ENCODE peak calls at places on chromosomes 5 and 9, in six cellular contexts. O is cardiac fibroblast, T is neuronal stem cell, Z is GM12865, R is cardiac muscle cell, S is BJ. H is an unnamed sample.
A peak's percentile ranks its signal among the peaks of the same experiment; 100 is the strongest.

GRCh38 chr5:136040746-136041415 is 12.1 kb downstream of the TGFBI start:
- DNase-seq in R (no peak), S (no peak), O (no peak), T (no peak), Z (no peak), H (no peak)

GRCh38 chr9:70260007-70260443 is 1.2 kb downstream of the SMC5 start:
- DNase-seq in R (no peak), Z (no peak), S (no peak), O (no peak), T (no peak), H (no peak)

GRCh38 chr9:7266911-7267555 is 509.3 kb downstream of the KDM4C start:
- DNase-seq in T (peak; percentile 32), O (no peak), Z (no peak), S (no peak), R (no peak), H (no peak)

GRCh38 chr9:137165250-137165836 is 4.5 kb downstream of the LRRC26 start:
- DNase-seq in S (no peak), R (no peak), T (no peak), Z (no peak), O (no peak), H (no peak)

GRCh38 chr9:80020056-80020455 is 448.3 kb downstream of the TLE4 start:
- DNase-seq in Z (peak; percentile 5), T (no peak), O (no peak), S (no peak), R (no peak), H (no peak)

GRCh38 chr5:139178582-139178917 is 19.6 kb downstream of the SIL1 start:
- DNase-seq in T (no peak), R (no peak), O (no peak), Z (no peak), S (no peak), H (no peak)

GRCh38 chr5:175378444-175379028 is 65.4 kb downstream of the DRD1 start:
- DNase-seq in T (no peak), R (no peak), S (no peak), O (no peak), Z (no peak), H (peak; percentile 97)

GRCh38 chr5:156479864-156480263 is 152.9 kb downstream of the SGCD start:
- DNase-seq in T (no peak), Z (no peak), O (peak; percentile 37), S (peak; percentile 71), R (no peak), H (peak; percentile 83)

GRCh38 chr5:135547590-135548254 is 12.0 kb upstream of the NEUROG1 start:
- DNase-seq in S (no peak), Z (no peak), R (no peak), O (no peak), T (no peak), H (no peak)

GRCh38 chr9:78294290-78295176 is 2.4 kb upstream of the PSAT1 start:
- DNase-seq in T (no peak), R (no peak), Z (no peak), S (no peak), O (no peak), H (no peak)

GRCh38 chr5:148386041-148386440 is 2.3 kb downstream of the FBXO38 start:
- DNase-seq in S (no peak), Z (no peak), R (no peak), T (no peak), O (no peak), H (no peak)
- H3K4me3 ChIP-seq in S (no peak overlapping the region), Z (no peak overlapping the region), R (no peak overlapping the region), T (no peak overlapping the region), O (no peak overlapping the region), H (no peak overlapping the region)

GRCh38 chr5:124706041-124706440 is 40.4 kb downstream of the ZNF608 start:
- DNase-seq in R (no peak), O (no peak), T (no peak), S (no peak), Z (peak; percentile 66), H (no peak)

GRCh38 chr5:124707516-124707915 is 38.9 kb downstream of the ZNF608 start:
- DNase-seq in O (no peak), T (no peak), R (no peak), Z (peak; percentile 69), S (no peak), H (no peak)

GRCh38 chr5:124704594-124705284 is 41.7 kb downstream of the ZNF608 start:
- DNase-seq in R (no peak), O (no peak), S (no peak), T (no peak), Z (peak; percentile 83), H (no peak)

GRCh38 chr5:124705577-124705976 is 40.9 kb downstream of the ZNF608 start:
- DNase-seq in R (no peak), T (no peak), Z (peak; percentile 39), S (no peak), O (no peak), H (no peak)

GRCh38 chr5:124706729-124707361 is 39.6 kb downstream of the ZNF608 start:
- DNase-seq in Z (peak; percentile 53), O (peak; percentile 5), R (peak; percentile 89), S (no peak), T (no peak), H (peak; percentile 7)
- H3K4me3 ChIP-seq in Z (peak overlapping the region; percentile 37), O (no peak overlapping the region), R (peak overlapping the region; percentile 9), S (no peak overlapping the region), T (no peak overlapping the region), H (no peak overlapping the region)

GRCh38 chr5:75469017-75469416 is 42.4 kb downstream of the CERT1 start:
- DNase-seq in R (no peak), T (no peak), S (no peak), Z (no peak), O (no peak), H (no peak)

GRCh38 chr5:75471193-75471592 is 40.2 kb downstream of the CERT1 start:
- DNase-seq in T (no peak), O (no peak), S (no peak), Z (no peak), R (no peak), H (no peak)

GRCh38 chr5:75465480-75465879 is 45.9 kb downstream of the CERT1 start:
- DNase-seq in S (no peak), T (no peak), O (peak; percentile 59), Z (no peak), R (peak; percentile 9), H (peak; percentile 1)

GRCh38 chr5:75466317-75466716 is 45.1 kb downstream of the CERT1 start:
- DNase-seq in S (no peak), Z (no peak), R (no peak), T (no peak), O (no peak), H (no peak)

GRCh38 chr5:75468593-75468992 is 42.8 kb downstream of the CERT1 start:
- DNase-seq in T (no peak), S (no peak), O (no peak), R (no peak), Z (no peak), H (no peak)
- H3K4me3 ChIP-seq in T (no peak overlapping the region), S (no peak overlapping the region), O (no peak overlapping the region), R (no peak overlapping the region), Z (no peak overlapping the region), H (no peak overlapping the region)

GRCh38 chr9:109779711-109780452 is at the start of gene PALM2AKAP2:
- DNase-seq in S (no peak), T (peak; percentile 74), R (peak; percentile 91), O (peak; percentile 57), Z (peak; percentile 6), H (no peak)
- H3K4me3 ChIP-seq in S (peak within 1 kb of the TSS; percentile 68), T (peak within 1 kb of the TSS; percentile 53), R (peak within 1 kb of the TSS; percentile 61), O (peak within 1 kb of the TSS; percentile 74), Z (no peak within 1 kb of the TSS), H (peak within 1 kb of the TSS; percentile 82)

DNA sequence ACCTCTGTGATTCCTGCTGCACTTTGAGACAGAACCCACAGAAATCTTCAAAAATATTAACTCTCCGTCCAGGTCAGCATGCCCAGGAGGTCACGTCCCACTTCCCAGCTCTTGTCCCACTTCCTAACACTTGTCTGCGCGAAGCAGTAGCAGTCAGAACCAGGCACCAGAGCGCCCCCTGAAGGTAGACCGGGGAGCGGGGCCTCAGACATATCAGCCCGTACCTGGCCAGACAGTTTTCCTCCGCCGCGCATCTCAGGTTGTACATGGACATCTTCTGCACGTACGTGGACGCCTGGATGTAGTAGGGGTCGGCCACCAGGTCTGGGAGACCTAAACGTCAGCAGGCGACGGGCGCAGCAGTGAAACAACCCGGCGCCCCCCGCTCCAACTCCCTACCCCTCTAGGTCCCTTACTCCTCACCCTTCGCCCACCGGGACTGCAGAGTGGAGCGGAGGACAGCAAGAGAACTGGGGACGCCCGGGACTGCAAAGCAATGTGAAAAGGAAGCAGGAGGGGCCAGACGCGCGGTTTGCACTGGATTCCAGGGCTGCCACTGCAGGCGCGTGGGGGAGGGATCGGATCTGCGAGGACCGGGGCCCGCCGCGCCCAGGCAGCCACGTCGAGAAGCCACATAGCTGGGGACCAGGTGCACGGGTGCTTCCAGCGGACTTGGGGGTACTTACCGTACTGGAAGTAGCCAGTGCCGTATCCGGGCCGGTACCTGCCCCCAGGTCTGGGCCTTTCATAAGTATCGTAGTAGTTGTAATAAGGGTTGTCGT is 1.2 kb downstream of the LOX start:
- DNase-seq in T (peak; percentile 67), R (peak; percentile 81), S (no peak), O (peak; percentile 85), Z (peak; percentile 51), H (no peak)
- H3K4me3 ChIP-seq in T (peak overlapping the region; percentile 60), R (peak overlapping the region; percentile 42), S (peak overlapping the region; percentile 85), O (peak overlapping the region; percentile 83), Z (peak overlapping the region; percentile 43), H (peak overlapping the region; percentile 86)

GRCh38 chr9:129209109-129209508 is 31.0 kb upstream of the IER5L start:
- DNase-seq in Z (no peak), S (no peak), T (no peak), R (no peak), O (no peak), H (no peak)

GRCh38 chr9:129208191-129209091 is 30.4 kb upstream of the IER5L start:
- DNase-seq in S (no peak), R (peak; percentile 52), Z (no peak), T (no peak), O (no peak), H (no peak)

GRCh38 chr9:129209580-129209979 is 31.5 kb upstream of the IER5L start:
- DNase-seq in T (no peak), R (no peak), O (no peak), S (no peak), Z (no peak), H (no peak)

GRCh38 chr9:129211686-129212085 is 33.6 kb upstream of the IER5L start:
- DNase-seq in Z (no peak), R (no peak), S (no peak), O (no peak), T (no peak), H (no peak)

DNA sequence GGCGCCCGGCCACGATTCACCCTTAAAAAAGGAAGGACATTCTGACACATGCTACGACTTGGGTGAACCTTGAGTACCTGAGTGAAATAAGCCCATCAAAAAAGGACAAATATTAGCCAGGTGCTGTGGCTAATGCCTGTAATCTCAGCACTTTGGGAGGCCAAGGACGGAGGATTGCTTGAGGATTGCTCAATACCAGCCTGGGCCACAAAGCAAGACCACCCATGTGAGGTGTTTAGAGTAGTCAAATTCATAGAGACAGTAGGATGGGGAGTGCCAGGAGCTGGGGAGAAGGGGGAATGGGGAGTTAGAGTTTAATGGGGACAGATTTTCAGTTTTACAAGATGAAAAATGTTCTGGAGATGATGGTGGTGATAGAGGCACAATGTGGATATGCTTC is 32.1 kb upstream of the IER5L start:
- DNase-seq in S (no peak), O (no peak), Z (no peak), R (no peak), T (no peak), H (no peak)
- H3K4me3 ChIP-seq in S (no peak overlapping the region), O (no peak overlapping the region), Z (no peak overlapping the region), R (no peak overlapping the region), T (no peak overlapping the region), H (no peak overlapping the region)

DNA sequence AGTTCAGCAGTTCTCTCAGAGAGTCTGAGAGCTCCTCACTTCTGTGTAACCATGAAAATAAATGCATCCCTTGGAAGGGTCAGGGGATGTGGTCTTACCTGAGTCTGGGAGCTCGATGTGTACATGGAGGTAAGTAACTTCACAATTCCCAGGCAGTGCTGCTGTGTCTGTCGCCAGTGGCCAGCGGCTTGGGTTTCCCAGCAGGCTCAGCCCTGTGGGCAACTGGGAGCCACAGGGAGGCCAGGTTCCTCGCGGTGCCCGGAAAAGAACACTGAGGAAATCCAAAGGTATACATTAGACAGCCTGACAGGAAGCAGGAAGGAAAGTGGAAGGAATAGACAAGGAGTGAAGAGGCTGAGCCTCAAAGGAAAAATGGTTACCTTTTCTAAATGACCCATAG is 62.2 kb downstream of the OSTF1 start:
- DNase-seq in O (no peak), R (no peak), Z (no peak), S (no peak), T (no peak), H (no peak)
- H3K4me3 ChIP-seq in O (no peak overlapping the region), R (no peak overlapping the region), Z (no peak overlapping the region), S (no peak overlapping the region), T (no peak overlapping the region), H (no peak overlapping the region)

H was measured in AG09309.